ENCODE peak calls at places on chromosomes 2 and 18, in nine cellular contexts. J is GM19239; Z is GM18507; K is activated naive CD4-positive, alpha-beta T cell treated with Interleukin-2 at 50 U/mL for 16 hours; S is NCI-H1694 treated with DMSO at 0.1 percent for 48 hours; C is posterior cingulate gyrus; R is bronchial epithelial cell; B is coronary artery; Y is mucosa of descending colon. G is an unnamed sample.
A peak's percentile ranks its signal among the peaks of the same experiment; 100 is the strongest.

GRCh38 chr2:181742908-181743722 is 62.8 kb upstream of the NEUROD1 start:
- DNase-seq in J (peak; percentile 7), Z (no peak), K (peak; percentile 5), S (peak; percentile 71), C (peak; percentile 37), R (peak; percentile 61), B (no peak), Y (peak; percentile 78), G (peak; percentile 46)

GRCh38 chr2:6934758-6935638 is 17.8 kb downstream of the RNF144A start:
- DNase-seq in J (no peak), Z (no peak), K (no peak), S (no peak), C (peak; percentile 67), R (no peak), B (no peak), Y (no peak), G (no peak)

GRCh38 chr18:79026491-79026890 is 42.7 kb upstream of the ATP9B start:
- DNase-seq in J (no peak), Z (no peak), K (no peak), S (no peak), C (no peak), R (no peak), B (no peak), Y (no peak), G (no peak)

GRCh38 chr2:179554639-179555038 is 290.0 kb upstream of the SESTD1 start:
- DNase-seq in J (no peak), Z (no peak), K (no peak), S (no peak), C (no peak), R (no peak), B (no peak), Y (no peak), G (no peak)

GRCh38 chr2:185174353-185174752 is 564.3 kb upstream of the FSIP2 start:
- DNase-seq in J (no peak), Z (no peak), K (no peak), S (no peak), C (no peak), R (peak; percentile 10), B (no peak), Y (no peak), G (no peak)

GRCh38 chr18:44096016-44096415 is 584.7 kb upstream of the SETBP1 start:
- DNase-seq in J (no peak), Z (no peak), K (no peak), S (no peak), C (no peak), R (peak; percentile 55), B (no peak), Y (no peak), G (no peak)

GRCh38 chr2:84257871-84258270 is 201.2 kb downstream of the SUCLG1 start:
- DNase-seq in J (no peak), Z (no peak), K (no peak), S (peak; percentile 87), C (peak; percentile 13), R (no peak), B (no peak), Y (no peak), G (no peak)

GRCh38 chr2:74313497-74313896 is 29.7 kb downstream of the SLC4A5 start:
- DNase-seq in J (no peak), Z (no peak), K (no peak), S (no peak), C (no peak), R (no peak), B (no peak), Y (no peak), G (no peak)

GRCh38 chr18:49743296-49743567 is 70.1 kb downstream of the ACAA2 start:
- DNase-seq in J (no peak), Z (no peak), K (no peak), S (no peak), C (no peak), R (no peak), B (no peak), Y (no peak), G (no peak)

GRCh38 chr18:25335062-25335461 is 16.9 kb downstream of the ZNF521 start:
- DNase-seq in J (no peak), Z (no peak), K (no peak), S (no peak), C (no peak), R (no peak), B (no peak), Y (no peak), G (no peak)

GRCh38 chr18:22293417-22293816 is 124.0 kb downstream of the GATA6 start:
- DNase-seq in J (no peak), Z (no peak), K (no peak), S (no peak), C (no peak), R (peak; percentile 35), B (no peak), Y (no peak), G (no peak)

GRCh38 chr18:49656098-49656591 is 94.3 kb downstream of the LIPG start:
- DNase-seq in J (no peak), Z (no peak), K (no peak), S (no peak), C (no peak), R (peak; percentile 86), B (peak; percentile 50), Y (no peak), G (no peak)

GRCh38 chr2:39024833-39025232 is 96.0 kb downstream of the SOS1 start:
- DNase-seq in J (no peak), Z (no peak), K (no peak), S (no peak), C (no peak), R (peak; percentile 94), B (no peak), Y (no peak), G (no peak)

GRCh38 chr2:127618551-127618950 is 27.4 kb upstream of the GPR17 start:
- DNase-seq in J (no peak), Z (no peak), K (no peak), S (no peak), C (no peak), R (no peak), B (no peak), Y (no peak), G (no peak)

GRCh38 chr2:98697651-98698337 is 33.1 kb downstream of the MGAT4A start:
- DNase-seq in J (no peak), Z (no peak), K (no peak), S (no peak), C (no peak), R (no peak), B (no peak), Y (no peak), G (no peak)

GRCh38 chr2:25814681-25815080 is 63.6 kb downstream of the ASXL2 start:
- DNase-seq in J (no peak), Z (no peak), K (no peak), S (no peak), C (no peak), R (peak; percentile 82), B (no peak), Y (no peak), G (no peak)

GRCh38 chr2:105595536-105595935 is 149.2 kb upstream of the NCK2 start:
- DNase-seq in J (no peak), Z (no peak), K (peak; percentile 11), S (no peak), C (no peak), R (peak; percentile 74), B (no peak), Y (no peak), G (no peak)

GRCh38 chr18:8635087-8635486 is 25.9 kb downstream of the RAB12 start:
- DNase-seq in J (no peak), Z (no peak), K (no peak), S (no peak), C (no peak), R (no peak), B (no peak), Y (no peak), G (no peak)

GRCh38 chr2:218888341-218888740 is 7.7 kb downstream of the WNT10A start:
- DNase-seq in J (no peak), Z (no peak), K (no peak), S (no peak), C (no peak), R (no peak), B (no peak), Y (no peak), G (no peak)

GRCh38 chr2:185608799-185609198 is 129.8 kb upstream of the FSIP2 start:
- DNase-seq in J (no peak), Z (no peak), K (no peak), S (peak; percentile 28), C (no peak), R (peak; percentile 44), B (no peak), Y (no peak), G (no peak)

GRCh38 chr18:73784853-73785252 is 362.8 kb downstream of the FBXO15 start:
- DNase-seq in J (no peak), Z (no peak), K (no peak), S (no peak), C (no peak), R (no peak), B (no peak), Y (no peak), G (no peak)

GRCh38 chr2:172082105-172082943 is 3.0 kb upstream of the DLX1 start:
- DNase-seq in J (no peak), Z (no peak), K (no peak), S (no peak), C (no peak), R (no peak), B (no peak), Y (no peak), G (no peak)

GRCh38 chr2:65991332-65991731 is 443.6 kb upstream of the MEIS1 start:
- DNase-seq in J (no peak), Z (no peak), K (no peak), S (no peak), C (no peak), R (no peak), B (no peak), Y (peak; percentile 61), G (peak; percentile 4)

GRCh38 chr2:236179653-236180500 is 11.7 kb upstream of the GBX2 start:
- DNase-seq in J (no peak), Z (no peak), K (no peak), S (no peak), C (no peak), R (peak; percentile 81), B (peak; percentile 40), Y (no peak), G (no peak)

GRCh38 chr2:202038471-202039277 is 5.0 kb downstream of the FZD7 start:
- DNase-seq in J (no peak), Z (no peak), K (no peak), S (no peak), C (no peak), R (peak; percentile 34), B (no peak), Y (no peak), G (no peak)

GRCh38 chr2:233288663-233289062 is 19.0 kb upstream of the SAG start:
- DNase-seq in J (no peak), Z (no peak), K (no peak), S (no peak), C (peak; percentile 35), R (no peak), B (no peak), Y (no peak), G (no peak)

GRCh38 chr2:161414385-161415040 is 1.6 kb upstream of the TBR1 start:
- DNase-seq in J (no peak), Z (no peak), K (no peak), S (no peak), C (peak; percentile 57), R (no peak), B (no peak), Y (peak; percentile 27), G (peak; percentile 28)

GRCh38 chr2:25230626-25231311 is 62.4 kb upstream of the POMC start:
- DNase-seq in J (no peak), Z (no peak), K (no peak), S (no peak), C (no peak), R (no peak), B (no peak), Y (no peak), G (no peak)

GRCh38 chr2:98468621-98469236 is 24.1 kb downstream of the INPP4A start:
- DNase-seq in J (no peak), Z (no peak), K (peak; percentile 75), S (no peak), C (no peak), R (peak; percentile 24), B (no peak), Y (no peak), G (no peak)

GRCh38 chr2:9071032-9071431 is 67.5 kb upstream of the MBOAT2 start:
- DNase-seq in J (no peak), Z (no peak), K (no peak), S (no peak), C (no peak), R (peak; percentile 100), B (no peak), Y (peak; percentile 51), G (peak; percentile 62)

GRCh38 chr2:240400319-240401161 is 34.9 kb upstream of the GPC1 start:
- DNase-seq in J (no peak), Z (no peak), K (no peak), S (no peak), C (peak; percentile 3), R (no peak), B (peak; percentile 55), Y (no peak), G (peak; percentile 8)

G was measured in left colon.